ENCODE peak calls at places on chromosomes 13 and 19, in seven cellular contexts. O is H9, B is neural progenitor cell, R is OCI-LY7, C is K562, G is GM23338, K is GM23248. F is an unnamed sample. For H3K79me2, the result is how much of the 10 kb centered on the place peaks cover.

GRCh38 chr19:21848706-21849105 is 12.7 kb upstream of the ZNF43 start:
- DNase-seq in O (no peak), B (no peak), R (no peak), C (no peak), G (no peak), K (no peak), F (peak)

GRCh38 chr19:11141937-11142527 is 13.6 kb downstream of the SPC24 start:
- DNase-seq in O (peak), B (no peak), R (no peak), C (no peak), G (no peak), K (no peak), F (peak)

GRCh38 chr19:19659646-19660245 is 3.7 kb downstream of the ATP13A1 start:
- DNase-seq in O (no peak), B (no peak), R (no peak), C (no peak), G (no peak), K (no peak), F (no peak)

GRCh38 chr19:44753619-44753931 is 5.1 kb downstream of the BCL3 start:
- DNase-seq in O (no peak), B (no peak), R (no peak), C (no peak), G (no peak), K (no peak), F (no peak)

GRCh38 chr13:43880930-43881329 is 1.2 kb downstream of the LACC1 start:
- DNase-seq in O (no peak), B (no peak), R (no peak), C (no peak), G (no peak), K (peak), F (no peak)

GRCh38 chr19:44626067-44626624 is 12.8 kb downstream of the IGSF23 start:
- DNase-seq in O (no peak), B (no peak), R (no peak), C (no peak), G (no peak), K (peak), F (peak)

GRCh38 chr13:19382111-19382510 is 179.2 kb downstream of the TPTE2 start:
- DNase-seq in O (no peak), B (no peak), R (no peak), C (no peak), G (no peak), K (no peak), F (no peak)

GRCh38 chr19:13748169-13748884 is 16.0 kb upstream of the MRI1 start:
- DNase-seq in O (no peak), B (peak), R (peak), C (peak), G (peak), K (peak), F (peak)

GRCh38 chr13:40272776-40273139 is 393.7 kb downstream of the FOXO1 start:
- DNase-seq in O (no peak), B (no peak), R (no peak), C (no peak), G (no peak), K (peak), F (peak)

GRCh38 chr19:1172353-1173159 is 1.5 kb downstream of the SBNO2 start:
- DNase-seq in O (no peak), B (peak), R (no peak), C (no peak), G (no peak), K (peak), F (peak)

GRCh38 chr13:44698076-44698475 is 121.9 kb upstream of the TSC22D1 start:
- DNase-seq in O (no peak), B (peak), R (no peak), C (no peak), G (no peak), K (no peak), F (no peak)

GRCh38 chr19:13796301-13797057 is 1.2 kb downstream of the ZSWIM4 start:
- DNase-seq in O (peak), B (peak), R (peak), C (no peak), G (peak), K (peak), F (peak)

GRCh38 chr13:95411641-95412040 is 110.4 kb upstream of the ABCC4 start:
- DNase-seq in O (no peak), B (no peak), R (no peak), C (no peak), G (no peak), K (peak), F (no peak)

GRCh38 chr13:79775830-79776229 is 294.9 kb downstream of the NDFIP2 start:
- DNase-seq in O (no peak), B (peak), R (no peak), C (no peak), G (peak), K (peak), F (peak)

GRCh38 chr13:78971355-78971754 is 312.4 kb upstream of the OBI1 start:
- DNase-seq in O (no peak), B (no peak), R (no peak), C (no peak), G (no peak), K (no peak), F (no peak)

GRCh38 chr19:40603719-40604646 is 2.8 kb downstream of the LTBP4 start:
- DNase-seq in O (peak), B (peak), R (peak), C (peak), G (peak), K (peak), F (peak)

GRCh38 chr13:97962887-97963286 is 9.4 kb downstream of the IPO5 start:
- DNase-seq in O (no peak), B (no peak), R (no peak), C (no peak), G (no peak), K (no peak), F (no peak)

GRCh38 chr13:73146705-73147104 is 87.9 kb downstream of the KLF5 start:
- DNase-seq in O (no peak), B (no peak), R (no peak), C (no peak), G (no peak), K (no peak), F (no peak)

GRCh38 chr19:48090281-48090802 is 20.3 kb downstream of the PLA2G4C start:
- DNase-seq in O (no peak), B (no peak), R (no peak), C (no peak), G (no peak), K (peak), F (no peak)

GRCh38 chr19:48878219-48879024 is 6.2 kb downstream of the PPP1R15A start:
- DNase-seq in O (no peak), B (no peak), R (no peak), C (peak), G (no peak), K (peak), F (no peak)

GRCh38 chr13:114136576-114136975 is 4.2 kb upstream of the RASA3 start:
- DNase-seq in O (no peak), B (no peak), R (no peak), C (no peak), G (no peak), K (no peak), F (no peak)

GRCh38 chr19:47494729-47495128 is 10.7 kb upstream of the KPTN start:
- DNase-seq in O (no peak), B (no peak), R (no peak), C (no peak), G (no peak), K (no peak), F (no peak)

GRCh38 chr13:74774252-74774651 is 640.0 kb upstream of the KLF12 start:
- DNase-seq in O (no peak), B (no peak), R (no peak), C (no peak), G (no peak), K (peak), F (no peak)

GRCh38 chr13:97948041-97948440 is 5.4 kb upstream of the IPO5 start:
- DNase-seq in O (no peak), B (no peak), R (no peak), C (no peak), G (no peak), K (peak), F (peak)

GRCh38 chr13:109630281-109630680 is 156.1 kb downstream of the IRS2 start:
- DNase-seq in O (no peak), B (no peak), R (no peak), C (no peak), G (no peak), K (no peak), F (no peak)

GRCh38 chr19:57599761-57600383 is at the start of gene ZNF530:
- DNase-seq in O (peak), B (peak), R (peak), C (peak), G (peak), K (peak), F (peak)

GRCh38 chr19:37078717-37079032 is 442 bp downstream of the ZNF420 start:
- DNase-seq in O (no peak), B (no peak), R (no peak), C (no peak), G (no peak), K (peak), F (no peak)

GRCh38 chr13:109419896-109420295 is 366.5 kb downstream of the IRS2 start:
- DNase-seq in O (no peak), B (no peak), R (no peak), C (no peak), G (no peak), K (no peak), F (no peak)

GRCh38 chr13:43273362-43273761 is 250.0 kb downstream of the DNAJC15 start:
- DNase-seq in O (no peak), B (no peak), R (no peak), C (no peak), G (no peak), K (peak), F (peak)

GRCh38 chr13:88526186-88526852 is 855.1 kb downstream of the SLITRK5 start:
- DNase-seq in O (no peak), B (peak), R (no peak), C (no peak), G (peak), K (no peak), F (no peak)

GRCh38 chr19:39843919-39844793 is 2.0 kb downstream of the FBL start:
- DNase-seq in O (no peak), B (peak), R (peak), C (no peak), G (peak), K (peak), F (peak)

GRCh38 chr13:23679214-23679613 is 109.0 kb downstream of the TNFRSF19 start:
- DNase-seq in O (no peak), B (no peak), R (no peak), C (no peak), G (no peak), K (peak), F (peak)

GRCh38 chr13:85549819-85550218 is 249.4 kb downstream of the SLITRK6 start:
- DNase-seq in O (no peak), B (no peak), R (no peak), C (no peak), G (no peak), K (no peak), F (no peak)

GRCh38 chr13:114144606-114145244 is 12.3 kb upstream of the RASA3 start:
- DNase-seq in O (no peak), B (no peak), R (no peak), C (no peak), G (no peak), K (no peak), F (no peak)

GRCh38 chr13:89695343-89696257 is 1651.9 kb upstream of the MIR17HG start:
- DNase-seq in O (peak), B (peak), R (peak), C (peak), G (peak), K (peak), F (peak)

GRCh38 chr19:11383706-11384048 is 437 bp downstream of the EPOR start:
- DNase-seq in O (no peak), B (peak), R (no peak), C (no peak), G (no peak), K (no peak), F (no peak)

GRCh38 chr19:51093066-51093465 is 10.4 kb upstream of the KLK14 start:
- DNase-seq in O (no peak), B (no peak), R (no peak), C (no peak), G (no peak), K (no peak), F (no peak)

GRCh38 chr19:5306531-5306930 is 34.1 kb downstream of the PTPRS start:
- DNase-seq in O (no peak), B (no peak), R (no peak), C (no peak), G (no peak), K (no peak), F (no peak)
- H2AFZ ChIP-seq in O (no peak), B (no peak), R (no peak), C (no peak), G (no peak), K (no peak), F (no peak)

GRCh38 chr19:29934257-29934656 is 7.8 kb upstream of the URI1 start:
- DNase-seq in O (no peak), B (no peak), R (no peak), C (no peak), G (no peak), K (no peak), F (no peak)
- H3K79me2 ChIP-seq in O (under half), B (under half), R (under half), C (under half), G (under half), K (under half), F (under half)

GRCh38 chr13:20953245-20953931 is 50.8 kb upstream of the XPO4 start:
- DNase-seq in O (no peak), B (no peak), R (no peak), C (no peak), G (no peak), K (no peak), F (no peak)

GRCh38 chr13:20952838-20953237 is 50.3 kb upstream of the XPO4 start:
- DNase-seq in O (no peak), B (no peak), R (no peak), C (no peak), G (no peak), K (no peak), F (no peak)

GRCh38 chr13:20960663-20961309 is 58.2 kb upstream of the XPO4 start:
- DNase-seq in O (no peak), B (no peak), R (no peak), C (no peak), G (no peak), K (no peak), F (peak)

GRCh38 chr13:20955496-20955895 is 53.0 kb upstream of the XPO4 start:
- DNase-seq in O (no peak), B (no peak), R (no peak), C (no peak), G (no peak), K (no peak), F (no peak)
- H2AFZ ChIP-seq in O (no peak), B (no peak), R (no peak), C (no peak), G (no peak), K (no peak), F (no peak)

DNA sequence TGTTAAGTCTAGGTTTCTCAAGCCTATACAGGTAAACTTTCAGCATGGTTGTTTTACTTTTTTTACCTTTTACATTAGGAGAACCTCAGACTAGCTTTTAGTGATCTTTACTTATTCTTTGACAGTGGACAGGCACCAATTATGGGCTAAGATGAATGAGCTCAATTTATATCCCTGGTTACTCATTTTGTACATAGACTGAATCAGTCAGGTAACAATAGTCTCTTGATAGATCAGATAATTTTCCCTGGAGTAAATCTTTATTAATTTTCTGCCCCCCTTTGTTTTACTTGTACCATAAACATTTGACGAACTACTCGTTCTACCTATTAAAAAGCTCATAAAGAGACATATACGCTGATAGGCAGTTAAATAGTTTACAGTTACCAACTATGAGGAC is 22.8 kb downstream of the SPART start:
- DNase-seq in O (no peak), B (no peak), R (no peak), C (no peak), G (no peak), K (no peak), F (peak)
- H3K79me2 ChIP-seq in O (under half), B (under half), R (under half), C (under half), G (under half), K (under half), F (under half)

DNA sequence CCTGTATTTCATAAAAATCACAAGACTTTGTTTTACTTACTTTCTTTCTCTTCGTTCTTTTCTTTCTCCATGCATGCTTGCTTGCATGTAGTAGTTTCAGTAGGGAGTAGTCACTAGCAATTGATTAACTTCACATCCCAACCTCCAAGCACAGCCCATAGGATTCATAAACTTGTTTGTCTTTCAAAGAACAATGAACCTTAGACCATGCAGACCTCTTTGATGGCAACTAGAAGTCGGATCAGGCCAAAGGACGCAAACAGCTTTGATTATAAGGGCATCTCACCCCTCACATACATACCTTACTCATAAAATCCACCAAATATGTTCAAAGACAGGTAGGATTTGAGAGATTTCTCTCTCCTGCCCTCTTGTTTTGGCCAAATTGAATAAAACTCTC is 3.1 kb upstream of the PRR20A start:
- DNase-seq in O (no peak), B (no peak), R (no peak), C (no peak), G (no peak), K (no peak), F (no peak)
- H2AFZ ChIP-seq in O (no peak), B (no peak), R (no peak), C (no peak), G (no peak), K (no peak), F (no peak)